ENCODE peak calls at places on chromosomes 6 and 20, in six cellular contexts. One of them, this sample, is unnamed.

GRCh38 chr6:142871910-142872331 is 73.1 kb downstream of the HIVEP2 start:
- DNase-seq in uterus: no peak
- DNase-seq in A549: no peak
- DNase-seq in fibroblast of lung: peak; percentile 84
- DNase-seq in omental fat pad: no peak
- DNase-seq in B cell: peak; percentile 66
- DNase-seq in this sample: peak; percentile 93

GRCh38 chr20:31988430-31989015 is 20.6 kb downstream of the XKR7 start:
- DNase-seq in uterus: no peak
- DNase-seq in fibroblast of lung: no peak
- DNase-seq in omental fat pad: no peak
- DNase-seq in A549: peak; percentile 35
- DNase-seq in B cell: no peak
- DNase-seq in this sample: no peak

GRCh38 chr6:82211326-82211725 is 36.2 kb downstream of the IBTK start:
- DNase-seq in B cell: no peak
- DNase-seq in omental fat pad: no peak
- DNase-seq in fibroblast of lung: no peak
- DNase-seq in uterus: no peak
- DNase-seq in A549: no peak
- DNase-seq in this sample: no peak

GRCh38 chr6:31305674-31306219 is 33.9 kb upstream of the HLA-C start:
- DNase-seq in uterus: no peak
- DNase-seq in omental fat pad: no peak
- DNase-seq in B cell: no peak
- DNase-seq in A549: no peak
- DNase-seq in fibroblast of lung: no peak
- DNase-seq in this sample: no peak

GRCh38 chr6:25623874-25624273 is 28.1 kb upstream of the SCGN start:
- DNase-seq in A549: no peak
- DNase-seq in fibroblast of lung: no peak
- DNase-seq in B cell: no peak
- DNase-seq in uterus: no peak
- DNase-seq in omental fat pad: no peak
- DNase-seq in this sample: peak; percentile 2

GRCh38 chr20:8933391-8933807 is 135.5 kb upstream of the PLCB4 start:
- DNase-seq in uterus: peak; percentile 36
- DNase-seq in B cell: no peak
- DNase-seq in omental fat pad: no peak
- DNase-seq in A549: no peak
- DNase-seq in fibroblast of lung: peak; percentile 4
- DNase-seq in this sample: no peak

GRCh38 chr6:114000066-114000465 is 29.1 kb upstream of the HDAC2 start:
- DNase-seq in omental fat pad: no peak
- DNase-seq in fibroblast of lung: peak; percentile 76
- DNase-seq in B cell: no peak
- DNase-seq in uterus: no peak
- DNase-seq in A549: no peak
- DNase-seq in this sample: peak; percentile 73

GRCh38 chr6:42742116-42742894 is 3.6 kb downstream of the TBCC start:
- DNase-seq in B cell: no peak
- DNase-seq in A549: no peak
- DNase-seq in uterus: no peak
- DNase-seq in fibroblast of lung: peak; percentile 88
- DNase-seq in omental fat pad: no peak
- DNase-seq in this sample: no peak

GRCh38 chr6:117237561-117237960 is 27.8 kb upstream of the VGLL2 start:
- DNase-seq in uterus: no peak
- DNase-seq in fibroblast of lung: no peak
- DNase-seq in B cell: no peak
- DNase-seq in omental fat pad: no peak
- DNase-seq in A549: no peak
- DNase-seq in this sample: peak; percentile 15

GRCh38 chr6:33717857-33718552 is 6.5 kb upstream of the UQCC2 start:
- DNase-seq in B cell: no peak
- DNase-seq in omental fat pad: no peak
- DNase-seq in A549: no peak
- DNase-seq in uterus: peak; percentile 74
- DNase-seq in fibroblast of lung: no peak
- DNase-seq in this sample: no peak

GRCh38 chr6:33718713-33719112 is 7.2 kb upstream of the UQCC2 start:
- DNase-seq in A549: no peak
- DNase-seq in uterus: no peak
- DNase-seq in omental fat pad: no peak
- DNase-seq in fibroblast of lung: no peak
- DNase-seq in B cell: no peak
- DNase-seq in this sample: no peak

GRCh38 chr6:33721529-33721928 is 10.0 kb upstream of the UQCC2 start:
- DNase-seq in fibroblast of lung: no peak
- DNase-seq in B cell: no peak
- DNase-seq in A549: no peak
- DNase-seq in omental fat pad: no peak
- DNase-seq in uterus: no peak
- DNase-seq in this sample: no peak

GRCh38 chr6:33720998-33721397 is 9.5 kb upstream of the UQCC2 start:
- DNase-seq in uterus: no peak
- DNase-seq in A549: no peak
- DNase-seq in fibroblast of lung: no peak
- DNase-seq in B cell: no peak
- DNase-seq in omental fat pad: no peak
- DNase-seq in this sample: no peak

GRCh38 chr6:33719326-33719987 is 8.0 kb upstream of the UQCC2 start:
- DNase-seq in B cell: no peak
- DNase-seq in fibroblast of lung: no peak
- DNase-seq in A549: no peak
- DNase-seq in omental fat pad: no peak
- DNase-seq in uterus: no peak
- DNase-seq in this sample: no peak
- TF ChIP-seq CTCF in B cell: no peak
- TF ChIP-seq CTCF in fibroblast of lung: no peak
- TF ChIP-seq CTCF in A549: no peak
- TF ChIP-seq CTCF in omental fat pad: no peak
- TF ChIP-seq CTCF in uterus: no peak
- TF ChIP-seq CTCF in this sample: no peak

DNA sequence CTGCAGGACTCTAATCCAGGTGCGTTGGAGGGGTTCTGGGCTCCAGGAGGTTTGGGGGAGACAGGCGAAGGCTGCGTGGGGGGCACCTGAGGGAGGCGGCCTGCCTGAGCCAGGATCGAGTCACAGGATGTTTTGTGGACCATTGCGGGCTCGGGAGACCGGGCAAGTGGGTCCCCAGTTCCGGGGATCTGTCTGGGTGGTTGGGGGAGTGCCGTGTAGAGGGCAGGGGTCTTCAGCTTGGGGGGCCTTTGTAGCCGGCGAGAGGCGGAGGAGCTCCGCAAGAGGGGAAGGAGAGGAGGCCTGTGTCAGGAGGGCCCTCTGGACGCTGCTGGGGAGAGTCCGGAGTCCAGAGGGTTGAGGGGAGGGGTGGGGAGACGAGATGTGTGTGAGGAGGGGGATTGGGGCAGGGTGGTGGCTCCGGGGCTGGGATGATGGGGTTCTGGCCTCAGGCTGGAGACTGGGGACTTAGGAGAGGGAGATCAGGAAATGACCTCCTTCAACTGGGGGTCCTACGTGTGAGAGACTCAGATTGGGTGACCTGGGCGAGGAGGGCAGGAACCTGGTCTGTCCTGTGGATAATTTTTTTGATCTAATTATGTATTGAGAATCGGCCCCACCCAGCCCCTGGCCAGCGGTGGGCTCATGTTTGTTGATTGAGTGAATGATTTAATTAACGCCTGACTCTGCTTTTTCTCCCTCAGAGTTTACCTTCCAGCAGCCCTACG is 505 bp downstream of the SNAI1 start:
- DNase-seq in omental fat pad: no peak
- DNase-seq in fibroblast of lung: no peak
- DNase-seq in A549: no peak
- DNase-seq in B cell: no peak
- DNase-seq in uterus: no peak
- DNase-seq in this sample: no peak
- TF ChIP-seq CTCF in omental fat pad: no peak
- TF ChIP-seq CTCF in fibroblast of lung: no peak
- TF ChIP-seq CTCF in A549: no peak
- TF ChIP-seq CTCF in B cell: no peak
- TF ChIP-seq CTCF in uterus: no peak
- TF ChIP-seq CTCF in this sample: no peak

DNA sequence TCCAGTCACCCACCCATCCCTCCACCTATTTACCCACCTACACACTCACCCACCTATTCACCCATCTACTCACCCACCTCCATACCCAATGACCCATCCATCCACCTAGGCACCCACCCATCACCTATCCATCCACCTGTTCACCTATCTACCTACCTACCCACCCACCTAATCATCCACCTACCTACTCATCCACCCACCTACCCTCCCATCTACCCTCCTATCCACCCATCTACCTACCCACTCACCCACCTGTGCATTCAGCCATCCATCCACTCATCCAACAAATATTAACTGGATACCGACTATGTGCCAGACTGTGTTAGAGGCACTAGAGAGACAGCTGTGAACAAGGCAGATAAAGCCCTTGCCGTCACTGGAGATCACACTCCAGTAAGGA is 40.3 kb downstream of the RSPO4 start:
- DNase-seq in uterus: no peak
- DNase-seq in omental fat pad: no peak
- DNase-seq in B cell: no peak
- DNase-seq in fibroblast of lung: no peak
- DNase-seq in A549: no peak
- DNase-seq in this sample: no peak
- TF ChIP-seq CTCF in uterus: no peak
- TF ChIP-seq CTCF in omental fat pad: no peak
- TF ChIP-seq CTCF in B cell: no peak
- TF ChIP-seq CTCF in fibroblast of lung: no peak
- TF ChIP-seq CTCF in A549: no peak
- TF ChIP-seq CTCF in this sample: no peak

GRCh38 chr6:28841290-28841689 is 82.5 kb downstream of the TRIM27 start:
- DNase-seq in fibroblast of lung: no peak
- DNase-seq in uterus: no peak
- DNase-seq in B cell: no peak
- DNase-seq in omental fat pad: no peak
- DNase-seq in A549: peak; percentile 48
- DNase-seq in this sample: no peak
- TF ChIP-seq CTCF in fibroblast of lung: no peak
- TF ChIP-seq CTCF in uterus: no peak
- TF ChIP-seq CTCF in B cell: no peak
- TF ChIP-seq CTCF in omental fat pad: no peak
- TF ChIP-seq CTCF in A549: no peak
- TF ChIP-seq CTCF in this sample: no peak

GRCh38 chr6:8589941-8590676 is 154.8 kb upstream of the SLC35B3 start:
- DNase-seq in A549: peak; percentile 4
- DNase-seq in omental fat pad: no peak
- DNase-seq in uterus: no peak
- DNase-seq in fibroblast of lung: no peak
- DNase-seq in B cell: no peak
- DNase-seq in this sample: peak; percentile 17
- TF ChIP-seq CTCF in A549: no peak
- TF ChIP-seq CTCF in omental fat pad: no peak
- TF ChIP-seq CTCF in uterus: no peak
- TF ChIP-seq CTCF in fibroblast of lung: no peak
- TF ChIP-seq CTCF in B cell: no peak
- TF ChIP-seq CTCF in this sample: peak; percentile 23